ENCODE peak calls at places on chromosomes 6 and 20, in six cellular contexts. D is neuronal stem cell, M is IMR-90, Z is H9, W is H1, C is trophoblast cell. T is an unnamed sample.
A peak's percentile ranks its signal among the peaks of the same experiment; 100 is the strongest.

GRCh38 chr20:64145458-64146300 is 18.6 kb upstream of the MYT1 start:
- DNase-seq in Z (no peak), W (no peak), C (no peak), D (no peak), M (no peak), T (no peak)

GRCh38 chr20:37348643-37349516 is 2.9 kb downstream of the SRC start:
- DNase-seq in D (no peak), W (no peak), C (no peak), M (no peak), Z (no peak), T (no peak)

GRCh38 chr20:63178889-63179751 is 36.8 kb downstream of the YTHDF1 start:
- DNase-seq in M (peak; percentile 4), Z (peak; percentile 62), D (peak; percentile 51), C (no peak), W (no peak), T (peak; percentile 19)

GRCh38 chr6:123515715-123516114 is 121.0 kb downstream of the TRDN start:
- DNase-seq in Z (no peak), C (no peak), W (no peak), D (no peak), M (no peak), T (no peak)

GRCh38 chr6:43666181-43666920 is 21.2 kb downstream of the MRPS18A start:
- DNase-seq in C (no peak), Z (no peak), W (no peak), M (no peak), D (no peak), T (no peak)

GRCh38 chr20:10719740-10720380 is 46.1 kb upstream of the JAG1 start:
- DNase-seq in D (no peak), Z (no peak), M (no peak), W (no peak), C (no peak), T (no peak)

GRCh38 chr6:26553739-26554668 is 15.8 kb downstream of the HMGN4 start:
- DNase-seq in W (no peak), M (peak; percentile 92), C (peak; percentile 91), Z (peak; percentile 83), D (peak; percentile 83), T (peak; percentile 96)

GRCh38 chr6:144334150-144334708 is 49.1 kb downstream of the UTRN start:
- DNase-seq in Z (no peak), W (no peak), M (no peak), C (no peak), D (no peak), T (no peak)

GRCh38 chr6:6820688-6821238 is 232.2 kb downstream of the LY86 start:
- DNase-seq in Z (peak; percentile 78), M (no peak), D (peak; percentile 33), C (no peak), W (peak; percentile 62), T (no peak)

GRCh38 chr20:59537991-59538390 is 66.3 kb upstream of the PHACTR3 start:
- DNase-seq in C (no peak), D (no peak), Z (no peak), W (no peak), M (no peak), T (no peak)

GRCh38 chr6:34884996-34885395 is 2.8 kb downstream of the TAF11 start:
- DNase-seq in D (no peak), C (no peak), M (no peak), Z (no peak), W (no peak), T (no peak)

GRCh38 chr6:134840086-134840485 is 109.8 kb downstream of the ALDH8A1 start:
- DNase-seq in M (no peak), W (no peak), C (no peak), Z (no peak), D (no peak), T (no peak)

GRCh38 chr6:138287144-138287955 is 69.1 kb upstream of the PBOV1 start:
- DNase-seq in C (peak; percentile 89), Z (peak; percentile 77), D (no peak), M (no peak), W (no peak), T (peak; percentile 5)

GRCh38 chr20:10366898-10367419 is 67.1 kb downstream of the MKKS start:
- DNase-seq in M (no peak), W (no peak), C (no peak), D (no peak), Z (no peak), T (no peak)

GRCh38 chr6:157841211-157841840 is 18.3 kb downstream of the SNX9 start:
- DNase-seq in C (no peak), Z (no peak), D (no peak), W (no peak), M (no peak), T (no peak)

GRCh38 chr20:58224974-58225373 is 3.5 kb downstream of the ANKRD60 start:
- DNase-seq in M (peak; percentile 35), C (no peak), W (no peak), Z (no peak), D (no peak), T (no peak)

GRCh38 chr6:112912351-112913101 is 565.4 kb downstream of the RFPL4B start:
- DNase-seq in M (peak; percentile 41), Z (no peak), C (no peak), D (no peak), W (no peak), T (peak; percentile 13)

GRCh38 chr6:3226422-3227362 is 761 bp downstream of the TUBB2B start:
- DNase-seq in C (no peak), D (peak; percentile 71), W (no peak), M (no peak), Z (no peak), T (peak; percentile 52)

GRCh38 chr20:49486064-49486463 is 3.6 kb upstream of the KCNB1 start:
- DNase-seq in C (no peak), Z (no peak), D (no peak), W (no peak), M (no peak), T (no peak)

GRCh38 chr6:17472653-17473183 is 79.3 kb downstream of the CAP2 start:
- DNase-seq in D (no peak), C (no peak), Z (no peak), M (peak; percentile 17), W (no peak), T (peak; percentile 60)

GRCh38 chr6:157260735-157261134 is 62.6 kb downstream of the TMEM242 start:
- DNase-seq in C (no peak), D (no peak), W (no peak), M (no peak), Z (no peak), T (no peak)

GRCh38 chr6:51322505-51322904 is 503.8 kb downstream of the TFAP2B start:
- DNase-seq in W (no peak), M (no peak), D (no peak), Z (no peak), C (no peak), T (no peak)

GRCh38 chr20:32114305-32114960 is 4.9 kb downstream of the TM9SF4 start:
- DNase-seq in C (no peak), D (no peak), W (no peak), Z (no peak), M (no peak), T (no peak)

GRCh38 chr20:2136275-2136674 is 34.6 kb downstream of the STK35 start:
- DNase-seq in C (no peak), M (no peak), D (no peak), Z (no peak), W (no peak), T (no peak)

GRCh38 chr6:151400473-151400872 is 9.1 kb upstream of the ZBTB2 start:
- DNase-seq in D (no peak), Z (no peak), C (peak; percentile 79), M (peak; percentile 75), W (no peak), T (peak; percentile 29)

GRCh38 chr6:99425647-99426453 is 742 bp upstream of the PNISR start:
- DNase-seq in C (peak; percentile 68), Z (peak; percentile 94), W (peak; percentile 87), M (peak; percentile 89), D (peak; percentile 87), T (peak; percentile 94)
- H4K8ac ChIP-seq in C (peak overlapping the region; percentile 84), Z (no peak overlapping the region), W (peak overlapping the region; percentile 99), M (peak overlapping the region; percentile 93), D (no peak overlapping the region), T (peak overlapping the region; percentile 94)

GRCh38 chr20:45299786-45300185 is 6.9 kb upstream of the RBPJL start:
- DNase-seq in C (no peak), D (no peak), W (no peak), M (no peak), Z (no peak), T (no peak)

GRCh38 chr20:45304464-45304999 is 2.1 kb upstream of the RBPJL start:
- DNase-seq in W (no peak), Z (peak; percentile 27), C (no peak), D (no peak), M (no peak), T (no peak)

GRCh38 chr20:45300961-45301360 is 5.7 kb upstream of the RBPJL start:
- DNase-seq in M (peak; percentile 19), C (no peak), D (no peak), Z (peak; percentile 90), W (no peak), T (peak; percentile 50)

GRCh38 chr20:45303586-45304463 is 2.8 kb upstream of the RBPJL start:
- DNase-seq in C (no peak), W (no peak), D (no peak), M (no peak), Z (no peak), T (no peak)

DNA sequence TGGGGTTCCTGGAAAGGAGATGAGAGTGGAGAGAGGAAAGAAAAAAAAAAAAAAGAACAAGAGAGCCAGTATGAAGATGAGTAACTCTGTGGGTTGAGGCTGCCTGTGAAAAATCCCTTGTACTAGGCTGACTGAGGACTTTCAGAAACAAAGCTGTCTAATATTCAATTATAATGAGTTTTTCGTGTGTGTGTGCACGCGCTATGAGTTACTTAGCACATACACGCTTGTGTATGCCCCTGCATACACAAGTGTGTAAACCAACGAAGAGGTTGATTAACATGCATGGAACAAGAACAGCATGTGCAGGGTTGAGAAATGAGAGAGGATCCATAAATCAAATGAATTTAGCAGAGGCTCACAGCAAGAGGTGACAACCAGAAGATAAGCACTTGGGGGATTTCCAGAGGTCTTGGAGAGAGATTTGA is 4.8 kb upstream of the RBPJL start:
- DNase-seq in W (no peak), M (no peak), C (no peak), Z (no peak), D (no peak), T (no peak)
- H3K14ac ChIP-seq in W (no peak overlapping the region), M (no peak overlapping the region), C (no peak overlapping the region), Z (no peak overlapping the region), D (no peak overlapping the region), T (no peak overlapping the region)

GRCh38 chr6:159729598-159729997 is 2.3 kb downstream of the WTAP start:
- DNase-seq in D (no peak), M (peak; percentile 30), W (no peak), C (no peak), Z (no peak), T (peak; percentile 28)

GRCh38 chr6:159728552-159728951 is 1.2 kb downstream of the WTAP start:
- DNase-seq in C (no peak), M (no peak), W (no peak), Z (no peak), D (no peak), T (peak; percentile 27)

GRCh38 chr6:159726918-159727716 is at the start of gene WTAP:
- DNase-seq in M (peak; percentile 92), C (peak; percentile 94), D (peak; percentile 92), Z (peak; percentile 97), W (peak; percentile 82), T (peak; percentile 95)

GRCh38 chr6:159726196-159726917 is 949 bp upstream of the WTAP start:
- DNase-seq in M (no peak), W (no peak), D (no peak), Z (no peak), C (no peak), T (no peak)

GRCh38 chr6:159727717-159728440 is 573 bp downstream of the WTAP start:
- DNase-seq in Z (no peak), C (no peak), W (no peak), M (no peak), D (peak; percentile 38), T (peak; percentile 60)
- H4K8ac ChIP-seq in Z (no peak overlapping the region), C (peak overlapping the region; percentile 98), W (peak overlapping the region; percentile 97), M (peak overlapping the region; percentile 69), D (peak overlapping the region; percentile 23), T (peak overlapping the region; percentile 85)

GRCh38 chr6:22880686-22881433 is 311.5 kb downstream of the HDGFL1 start:
- DNase-seq in C (peak; percentile 33), D (no peak), M (peak; percentile 99), W (no peak), Z (no peak), T (peak; percentile 94)
- H3K14ac ChIP-seq in C (no peak overlapping the region), D (no peak overlapping the region), M (peak overlapping the region; percentile 21), W (no peak overlapping the region), Z (no peak overlapping the region), T (no peak overlapping the region)

T was measured in mesenchymal stem cell.